ENCODE peak calls at places on chromosomes 13 and 19, in ten cellular contexts. C is AG04449, F is astrocyte of the cerebellum, Y is AG08396, Q is NCI-H1694 treated with DMSO at 0.1 percent for 48 hours, N is GM13976, B is heart right ventricle, O is DMS79, J is progenitor cell of endocrine pancreas, L is NCI-H1930. U is an unnamed sample.

GRCh38 chr19:13537454-13537853 is 31.2 kb upstream of the CACNA1A start:
- DNase-seq in C (no peak), F (no peak), Y (no peak), Q (no peak), N (no peak), B (no peak), O (peak; percentile 45), J (no peak), L (peak; percentile 54), U (no peak)

GRCh38 chr13:23714672-23715071 is 144.5 kb downstream of the TNFRSF19 start:
- DNase-seq in C (no peak), F (no peak), Y (no peak), Q (no peak), N (no peak), B (no peak), O (no peak), J (no peak), L (no peak), U (no peak)

GRCh38 chr13:111304041-111304544 is 16.3 kb upstream of the TEX29 start:
- DNase-seq in C (no peak), F (no peak), Y (no peak), Q (no peak), N (peak; percentile 74), B (no peak), O (no peak), J (no peak), L (no peak), U (no peak)

GRCh38 chr19:18223860-18224524 is 2.2 kb downstream of the PDE4C start:
- DNase-seq in C (no peak), F (no peak), Y (no peak), Q (no peak), N (peak; percentile 73), B (peak; percentile 51), O (no peak), J (no peak), L (peak; percentile 56), U (no peak)

GRCh38 chr13:106496072-106496997 is 39.1 kb downstream of the EFNB2 start:
- DNase-seq in C (no peak), F (no peak), Y (no peak), Q (no peak), N (no peak), B (peak; percentile 83), O (no peak), J (no peak), L (no peak), U (no peak)

GRCh38 chr19:2051771-2052704 is 994 bp upstream of the MKNK2 start:
- DNase-seq in C (no peak), F (no peak), Y (no peak), Q (no peak), N (no peak), B (peak; percentile 76), O (no peak), J (no peak), L (no peak), U (no peak)

GRCh38 chr13:19332380-19332779 is 150.8 kb upstream of the TUBA3C start:
- DNase-seq in C (no peak), F (no peak), Y (no peak), Q (no peak), N (no peak), B (no peak), O (no peak), J (no peak), L (no peak), U (no peak)

GRCh38 chr13:33083054-33083453 is 66.8 kb downstream of the KL start:
- DNase-seq in C (no peak), F (no peak), Y (no peak), Q (no peak), N (no peak), B (no peak), O (no peak), J (no peak), L (no peak), U (no peak)

GRCh38 chr13:36904219-36904618 is 15.8 kb downstream of the SMAD9 start:
- DNase-seq in C (no peak), F (no peak), Y (no peak), Q (peak; percentile 95), N (no peak), B (no peak), O (peak; percentile 78), J (no peak), L (peak; percentile 99), U (no peak)

GRCh38 chr19:39428309-39429112 is 7.2 kb downstream of the RPS16 start:
- DNase-seq in C (no peak), F (peak; percentile 89), Y (peak; percentile 84), Q (no peak), N (no peak), B (peak; percentile 84), O (no peak), J (no peak), L (no peak), U (peak; percentile 94)

GRCh38 chr13:68897331-68897730 is 1210.3 kb upstream of the ATXN8OS start:
- DNase-seq in C (no peak), F (no peak), Y (no peak), Q (no peak), N (no peak), B (no peak), O (no peak), J (no peak), L (no peak), U (no peak)

GRCh38 chr19:20278342-20278741 is 111.3 kb downstream of the ZNF486 start:
- DNase-seq in C (no peak), F (no peak), Y (peak; percentile 27), Q (no peak), N (peak; percentile 14), B (no peak), O (no peak), J (no peak), L (no peak), U (no peak)

GRCh38 chr13:43686557-43686956 is 100.2 kb downstream of the ENOX1 start:
- DNase-seq in C (peak; percentile 93), F (peak; percentile 53), Y (peak; percentile 36), Q (no peak), N (no peak), B (peak; percentile 80), O (no peak), J (no peak), L (no peak), U (no peak)

GRCh38 chr19:29665215-29665825 is at the start of gene PLEKHF1:
- DNase-seq in C (no peak), F (no peak), Y (peak; percentile 95), Q (no peak), N (peak; percentile 97), B (peak; percentile 89), O (peak; percentile 25), J (peak; percentile 92), L (peak; percentile 89), U (peak; percentile 95)

GRCh38 chr19:8610041-8610927 is at the start of gene ADAMTS10:
- DNase-seq in C (no peak), F (no peak), Y (peak; percentile 62), Q (no peak), N (peak; percentile 69), B (no peak), O (no peak), J (no peak), L (no peak), U (no peak)

GRCh38 chr19:17335575-17335974 is 920 bp upstream of the ANO8 start:
- DNase-seq in C (no peak), F (no peak), Y (no peak), Q (no peak), N (no peak), B (no peak), O (no peak), J (no peak), L (no peak), U (no peak)

GRCh38 chr19:38868551-38868950 is 9.5 kb downstream of the RINL start:
- DNase-seq in C (no peak), F (no peak), Y (no peak), Q (no peak), N (no peak), B (no peak), O (no peak), J (no peak), L (no peak), U (no peak)

GRCh38 chr19:37902668-37903067 is 3.7 kb downstream of the WDR87 start:
- DNase-seq in C (no peak), F (peak; percentile 61), Y (peak; percentile 82), Q (peak; percentile 83), N (peak; percentile 80), B (peak; percentile 72), O (peak; percentile 63), J (peak; percentile 82), L (peak; percentile 88), U (peak; percentile 91)

GRCh38 chr19:5663904-5664303 is 16.4 kb downstream of the MICOS13 start:
- DNase-seq in C (no peak), F (no peak), Y (no peak), Q (no peak), N (no peak), B (no peak), O (no peak), J (no peak), L (no peak), U (no peak)

GRCh38 chr19:33246729-33247440 is 21.2 kb upstream of the SLC7A10 start:
- DNase-seq in C (no peak), F (no peak), Y (no peak), Q (no peak), N (no peak), B (no peak), O (no peak), J (no peak), L (no peak), U (no peak)

GRCh38 chr13:41007359-41008118 is 11.6 kb downstream of the ELF1 start:
- DNase-seq in C (no peak), F (no peak), Y (no peak), Q (no peak), N (no peak), B (no peak), O (no peak), J (no peak), L (no peak), U (no peak)

GRCh38 chr19:8000298-8001038 is 5.0 kb downstream of the ELAVL1 start:
- DNase-seq in C (no peak), F (no peak), Y (no peak), Q (no peak), N (no peak), B (no peak), O (peak; percentile 11), J (no peak), L (no peak), U (no peak)

GRCh38 chr19:17402982-17403855 is 2.2 kb downstream of the BST2 start:
- DNase-seq in C (no peak), F (no peak), Y (peak; percentile 68), Q (no peak), N (peak; percentile 89), B (no peak), O (no peak), J (no peak), L (no peak), U (no peak)

GRCh38 chr13:28012896-28013295 is 24.4 kb upstream of the URAD start:
- DNase-seq in C (no peak), F (no peak), Y (no peak), Q (no peak), N (peak; percentile 77), B (no peak), O (no peak), J (no peak), L (no peak), U (no peak)

GRCh38 chr13:38202730-38203129 is 146.9 kb upstream of the UFM1 start:
- DNase-seq in C (no peak), F (peak; percentile 64), Y (no peak), Q (no peak), N (no peak), B (no peak), O (no peak), J (no peak), L (no peak), U (no peak)

U was measured in osteocyte.